ENCODE peak calls at places on chromosomes 13 and 19, in ten cellular contexts. One of them, this sample, is unnamed. For H3K4me1, the result is how much of the 10 kb centered on the place peaks cover.

GRCh38 chr13:30796132-30796832 is 60.9 kb downstream of the ALOX5AP start:
- DNase-seq in fibroblast of lung: peak
- DNase-seq in neural progenitor cell: no peak
- DNase-seq in tibial nerve: no peak
- DNase-seq in PC-3: peak
- DNase-seq in small intestine: peak
- DNase-seq in SK-N-SH: no peak
- DNase-seq in HCT116: no peak
- DNase-seq in uterus: no peak
- DNase-seq in astrocyte: peak
- DNase-seq in this sample: no peak

GRCh38 chr13:41019027-41019487 is at the start of gene ELF1:
- DNase-seq in fibroblast of lung: peak
- DNase-seq in neural progenitor cell: no peak
- DNase-seq in tibial nerve: peak
- DNase-seq in PC-3: peak
- DNase-seq in small intestine: peak
- DNase-seq in SK-N-SH: no peak
- DNase-seq in HCT116: peak
- DNase-seq in uterus: peak
- DNase-seq in astrocyte: peak
- DNase-seq in this sample: no peak

GRCh38 chr13:77507931-77508776 is 27.4 kb upstream of the SCEL start:
- DNase-seq in fibroblast of lung: peak
- DNase-seq in neural progenitor cell: no peak
- DNase-seq in tibial nerve: no peak
- DNase-seq in PC-3: peak
- DNase-seq in small intestine: no peak
- DNase-seq in SK-N-SH: no peak
- DNase-seq in HCT116: peak
- DNase-seq in uterus: no peak
- DNase-seq in astrocyte: peak
- DNase-seq in this sample: no peak

GRCh38 chr13:99996177-99996705 is 14.7 kb downstream of the ZIC2 start:
- DNase-seq in fibroblast of lung: no peak
- DNase-seq in neural progenitor cell: peak
- DNase-seq in tibial nerve: no peak
- DNase-seq in PC-3: no peak
- DNase-seq in small intestine: no peak
- DNase-seq in SK-N-SH: no peak
- DNase-seq in HCT116: no peak
- DNase-seq in uterus: no peak
- DNase-seq in astrocyte: no peak
- DNase-seq in this sample: no peak

GRCh38 chr19:46349311-46349993 is 2.6 kb downstream of the PPP5C start:
- DNase-seq in fibroblast of lung: no peak
- DNase-seq in neural progenitor cell: no peak
- DNase-seq in tibial nerve: no peak
- DNase-seq in PC-3: no peak
- DNase-seq in small intestine: no peak
- DNase-seq in SK-N-SH: no peak
- DNase-seq in HCT116: no peak
- DNase-seq in uterus: no peak
- DNase-seq in astrocyte: no peak
- DNase-seq in this sample: peak

GRCh38 chr19:11437955-11438354 is 2.5 kb downstream of the PRKCSH start:
- DNase-seq in fibroblast of lung: no peak
- DNase-seq in neural progenitor cell: no peak
- DNase-seq in tibial nerve: no peak
- DNase-seq in PC-3: no peak
- DNase-seq in small intestine: no peak
- DNase-seq in SK-N-SH: no peak
- DNase-seq in HCT116: no peak
- DNase-seq in uterus: no peak
- DNase-seq in astrocyte: no peak
- DNase-seq in this sample: no peak

GRCh38 chr13:40026174-40026585 is 370.7 kb downstream of the COG6 start:
- DNase-seq in fibroblast of lung: peak
- DNase-seq in neural progenitor cell: no peak
- DNase-seq in tibial nerve: no peak
- DNase-seq in PC-3: no peak
- DNase-seq in small intestine: no peak
- DNase-seq in SK-N-SH: no peak
- DNase-seq in HCT116: no peak
- DNase-seq in uterus: no peak
- DNase-seq in astrocyte: peak
- DNase-seq in this sample: no peak

GRCh38 chr19:50858896-50859295 is 4.2 kb downstream of the KLK3 start:
- DNase-seq in fibroblast of lung: no peak
- DNase-seq in neural progenitor cell: no peak
- DNase-seq in tibial nerve: no peak
- DNase-seq in PC-3: no peak
- DNase-seq in small intestine: peak
- DNase-seq in SK-N-SH: no peak
- DNase-seq in HCT116: no peak
- DNase-seq in uterus: no peak
- DNase-seq in astrocyte: no peak
- DNase-seq in this sample: no peak

DNA sequence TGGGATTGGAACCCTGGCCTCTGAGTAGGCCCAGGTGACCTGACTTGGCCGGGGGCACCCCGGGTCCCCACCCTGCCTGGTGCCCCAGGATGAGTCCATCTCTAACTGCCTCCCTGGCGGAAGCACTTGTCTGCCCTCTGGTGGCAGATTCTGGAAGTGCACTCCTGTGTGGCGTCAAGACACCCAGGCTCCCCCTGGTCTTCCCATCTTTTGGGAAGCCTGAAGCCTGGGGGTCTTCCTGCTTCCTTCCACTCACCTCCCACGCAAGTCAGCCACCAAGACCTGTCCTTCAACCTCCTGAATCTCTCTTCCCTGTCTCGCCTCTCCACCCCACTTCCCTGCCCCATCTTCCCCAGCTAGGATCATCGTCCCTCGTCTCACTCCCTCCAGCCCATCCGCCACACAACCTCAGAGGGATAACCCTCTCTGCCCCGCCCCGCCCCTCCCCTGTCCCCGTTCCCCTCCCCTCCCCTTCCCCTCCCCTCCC is 7.4 kb downstream of the RABAC1 start:
- DNase-seq in fibroblast of lung: peak
- DNase-seq in neural progenitor cell: peak
- DNase-seq in tibial nerve: peak
- DNase-seq in PC-3: peak
- DNase-seq in small intestine: peak
- DNase-seq in SK-N-SH: peak
- DNase-seq in HCT116: peak
- DNase-seq in uterus: peak
- DNase-seq in astrocyte: peak
- DNase-seq in this sample: peak
- H3K4me3 ChIP-seq in fibroblast of lung: no peak
- H3K4me3 ChIP-seq in neural progenitor cell: peak
- H3K4me3 ChIP-seq in tibial nerve: no peak
- H3K4me3 ChIP-seq in PC-3: no peak
- H3K4me3 ChIP-seq in small intestine: no peak
- H3K4me3 ChIP-seq in SK-N-SH: no peak
- H3K4me3 ChIP-seq in HCT116: no peak
- H3K4me3 ChIP-seq in uterus: no peak
- H3K4me3 ChIP-seq in astrocyte: no peak
- H3K4me3 ChIP-seq in this sample: no peak

GRCh38 chr13:110416131-110416584 is 109.1 kb downstream of the COL4A2 start:
- DNase-seq in fibroblast of lung: no peak
- DNase-seq in neural progenitor cell: no peak
- DNase-seq in tibial nerve: no peak
- DNase-seq in PC-3: no peak
- DNase-seq in small intestine: no peak
- DNase-seq in SK-N-SH: no peak
- DNase-seq in HCT116: no peak
- DNase-seq in uterus: peak
- DNase-seq in astrocyte: no peak
- DNase-seq in this sample: no peak

GRCh38 chr13:110418944-110419343 is 111.9 kb downstream of the COL4A2 start:
- DNase-seq in fibroblast of lung: no peak
- DNase-seq in neural progenitor cell: no peak
- DNase-seq in tibial nerve: no peak
- DNase-seq in PC-3: no peak
- DNase-seq in small intestine: no peak
- DNase-seq in SK-N-SH: no peak
- DNase-seq in HCT116: no peak
- DNase-seq in uterus: no peak
- DNase-seq in astrocyte: no peak
- DNase-seq in this sample: no peak

GRCh38 chr13:110419391-110419791 is 112.3 kb downstream of the COL4A2 start:
- DNase-seq in fibroblast of lung: peak
- DNase-seq in neural progenitor cell: no peak
- DNase-seq in tibial nerve: no peak
- DNase-seq in PC-3: no peak
- DNase-seq in small intestine: no peak
- DNase-seq in SK-N-SH: no peak
- DNase-seq in HCT116: no peak
- DNase-seq in uterus: no peak
- DNase-seq in astrocyte: peak
- DNase-seq in this sample: no peak

GRCh38 chr13:110415669-110416068 is 108.6 kb downstream of the COL4A2 start:
- DNase-seq in fibroblast of lung: no peak
- DNase-seq in neural progenitor cell: no peak
- DNase-seq in tibial nerve: no peak
- DNase-seq in PC-3: peak
- DNase-seq in small intestine: peak
- DNase-seq in SK-N-SH: no peak
- DNase-seq in HCT116: peak
- DNase-seq in uterus: peak
- DNase-seq in astrocyte: no peak
- DNase-seq in this sample: no peak

GRCh38 chr13:110417537-110417908 is 110.4 kb downstream of the COL4A2 start:
- DNase-seq in fibroblast of lung: no peak
- DNase-seq in neural progenitor cell: no peak
- DNase-seq in tibial nerve: no peak
- DNase-seq in PC-3: no peak
- DNase-seq in small intestine: no peak
- DNase-seq in SK-N-SH: no peak
- DNase-seq in HCT116: no peak
- DNase-seq in uterus: no peak
- DNase-seq in astrocyte: no peak
- DNase-seq in this sample: no peak
- H3K27ac ChIP-seq in fibroblast of lung: peak
- H3K27ac ChIP-seq in neural progenitor cell: no peak
- H3K27ac ChIP-seq in tibial nerve: no peak
- H3K27ac ChIP-seq in PC-3: no peak
- H3K27ac ChIP-seq in small intestine: no peak
- H3K27ac ChIP-seq in SK-N-SH: peak
- H3K27ac ChIP-seq in HCT116: no peak
- H3K27ac ChIP-seq in uterus: peak
- H3K27ac ChIP-seq in astrocyte: no peak
- H3K27ac ChIP-seq in this sample: peak

GRCh38 chr19:1470864-1471513 is 8.0 kb downstream of the C19orf25 start:
- DNase-seq in fibroblast of lung: no peak
- DNase-seq in neural progenitor cell: peak
- DNase-seq in tibial nerve: no peak
- DNase-seq in PC-3: peak
- DNase-seq in small intestine: no peak
- DNase-seq in SK-N-SH: no peak
- DNase-seq in HCT116: no peak
- DNase-seq in uterus: no peak
- DNase-seq in astrocyte: no peak
- DNase-seq in this sample: no peak

GRCh38 chr19:1471514-1472107 is 7.4 kb downstream of the C19orf25 start:
- DNase-seq in fibroblast of lung: no peak
- DNase-seq in neural progenitor cell: peak
- DNase-seq in tibial nerve: no peak
- DNase-seq in PC-3: peak
- DNase-seq in small intestine: no peak
- DNase-seq in SK-N-SH: no peak
- DNase-seq in HCT116: no peak
- DNase-seq in uterus: no peak
- DNase-seq in astrocyte: no peak
- DNase-seq in this sample: no peak

GRCh38 chr19:1468274-1469199 is 10.5 kb downstream of the C19orf25 start:
- DNase-seq in fibroblast of lung: no peak
- DNase-seq in neural progenitor cell: peak
- DNase-seq in tibial nerve: no peak
- DNase-seq in PC-3: peak
- DNase-seq in small intestine: no peak
- DNase-seq in SK-N-SH: no peak
- DNase-seq in HCT116: no peak
- DNase-seq in uterus: no peak
- DNase-seq in astrocyte: no peak
- DNase-seq in this sample: no peak

GRCh38 chr19:1469200-1469935 is 9.6 kb downstream of the C19orf25 start:
- DNase-seq in fibroblast of lung: no peak
- DNase-seq in neural progenitor cell: peak
- DNase-seq in tibial nerve: no peak
- DNase-seq in PC-3: peak
- DNase-seq in small intestine: no peak
- DNase-seq in SK-N-SH: no peak
- DNase-seq in HCT116: no peak
- DNase-seq in uterus: no peak
- DNase-seq in astrocyte: no peak
- DNase-seq in this sample: no peak

GRCh38 chr19:1469936-1470863 is 8.8 kb downstream of the C19orf25 start:
- DNase-seq in fibroblast of lung: no peak
- DNase-seq in neural progenitor cell: peak
- DNase-seq in tibial nerve: no peak
- DNase-seq in PC-3: peak
- DNase-seq in small intestine: peak
- DNase-seq in SK-N-SH: no peak
- DNase-seq in HCT116: peak
- DNase-seq in uterus: no peak
- DNase-seq in astrocyte: no peak
- DNase-seq in this sample: no peak
- H3K4me1 ChIP-seq in fibroblast of lung: under half
- H3K4me1 ChIP-seq in neural progenitor cell: under half
- H3K4me1 ChIP-seq in tibial nerve: under half
- H3K4me1 ChIP-seq in PC-3: under half
- H3K4me1 ChIP-seq in small intestine: under half
- H3K4me1 ChIP-seq in SK-N-SH: under half
- H3K4me1 ChIP-seq in HCT116: under half
- H3K4me1 ChIP-seq in uterus: under half
- H3K4me1 ChIP-seq in astrocyte: under half
- H3K4me1 ChIP-seq in this sample: under half

GRCh38 chr19:42285546-42285945 is 16.4 kb upstream of the PRR19 start:
- DNase-seq in fibroblast of lung: no peak
- DNase-seq in neural progenitor cell: peak
- DNase-seq in tibial nerve: no peak
- DNase-seq in PC-3: no peak
- DNase-seq in small intestine: no peak
- DNase-seq in SK-N-SH: no peak
- DNase-seq in HCT116: no peak
- DNase-seq in uterus: no peak
- DNase-seq in astrocyte: no peak
- DNase-seq in this sample: no peak

GRCh38 chr19:42285988-42286348 is 16.0 kb upstream of the PRR19 start:
- DNase-seq in fibroblast of lung: no peak
- DNase-seq in neural progenitor cell: no peak
- DNase-seq in tibial nerve: no peak
- DNase-seq in PC-3: no peak
- DNase-seq in small intestine: no peak
- DNase-seq in SK-N-SH: no peak
- DNase-seq in HCT116: no peak
- DNase-seq in uterus: no peak
- DNase-seq in astrocyte: no peak
- DNase-seq in this sample: no peak

GRCh38 chr19:42287017-42287825 is 14.7 kb upstream of the PRR19 start:
- DNase-seq in fibroblast of lung: no peak
- DNase-seq in neural progenitor cell: no peak
- DNase-seq in tibial nerve: no peak
- DNase-seq in PC-3: no peak
- DNase-seq in small intestine: no peak
- DNase-seq in SK-N-SH: no peak
- DNase-seq in HCT116: no peak
- DNase-seq in uterus: no peak
- DNase-seq in astrocyte: no peak
- DNase-seq in this sample: no peak

GRCh38 chr19:42287826-42288107 is 14.2 kb upstream of the PRR19 start:
- DNase-seq in fibroblast of lung: no peak
- DNase-seq in neural progenitor cell: no peak
- DNase-seq in tibial nerve: no peak
- DNase-seq in PC-3: no peak
- DNase-seq in small intestine: no peak
- DNase-seq in SK-N-SH: no peak
- DNase-seq in HCT116: no peak
- DNase-seq in uterus: no peak
- DNase-seq in astrocyte: no peak
- DNase-seq in this sample: no peak

DNA sequence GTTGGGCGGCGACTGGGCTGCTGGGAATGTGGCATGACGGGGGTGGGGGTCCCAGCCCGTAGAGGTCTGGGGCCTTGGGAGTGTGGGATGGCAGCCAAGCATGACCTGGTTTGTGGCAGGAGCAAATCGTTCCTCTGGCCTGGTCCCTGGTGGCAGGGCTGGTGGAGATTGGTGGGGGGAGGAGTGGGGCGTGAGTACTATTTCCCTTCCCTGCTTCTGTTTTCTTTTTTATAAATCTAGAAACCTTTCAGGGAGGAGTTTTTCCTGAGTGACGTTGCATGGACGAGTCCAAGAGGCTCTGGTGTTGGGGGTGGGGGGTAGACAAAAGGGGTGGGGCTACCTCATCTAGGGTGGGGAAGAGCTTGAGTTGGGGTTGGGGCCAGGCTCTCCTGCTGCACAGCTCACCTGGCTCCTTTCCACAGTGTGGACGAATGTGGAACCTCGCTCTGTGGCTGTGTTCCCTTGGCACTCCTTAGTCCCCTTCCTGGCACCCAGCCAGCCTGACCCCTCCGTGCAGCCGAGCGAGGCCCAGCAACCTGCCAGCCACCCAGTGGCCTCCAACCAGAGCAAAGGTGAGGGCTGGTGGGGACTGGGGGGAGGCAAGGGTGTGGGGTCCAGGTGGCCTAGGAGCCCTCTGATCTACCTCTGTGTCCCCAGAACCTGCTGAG is 15.4 kb upstream of the PRR19 start:
- DNase-seq in fibroblast of lung: peak
- DNase-seq in neural progenitor cell: no peak
- DNase-seq in tibial nerve: no peak
- DNase-seq in PC-3: no peak
- DNase-seq in small intestine: no peak
- DNase-seq in SK-N-SH: peak
- DNase-seq in HCT116: no peak
- DNase-seq in uterus: peak
- DNase-seq in astrocyte: no peak
- DNase-seq in this sample: no peak
- H3K4me3 ChIP-seq in fibroblast of lung: peak
- H3K4me3 ChIP-seq in neural progenitor cell: peak
- H3K4me3 ChIP-seq in tibial nerve: peak
- H3K4me3 ChIP-seq in PC-3: no peak
- H3K4me3 ChIP-seq in small intestine: no peak
- H3K4me3 ChIP-seq in SK-N-SH: no peak
- H3K4me3 ChIP-seq in HCT116: no peak
- H3K4me3 ChIP-seq in uterus: peak
- H3K4me3 ChIP-seq in astrocyte: no peak
- H3K4me3 ChIP-seq in this sample: no peak